ENCODE peak calls at places on chromosomes 4 and X, in ten cellular contexts. I is A172; A is cardiac fibroblast; E is SK-N-MC; M is stimulated activated CD4-positive, alpha-beta T cell treated with anti-CD3 and anti-CD28 coated beads, Interleukin-15, amount 100 ng/mL, for 1 hour; Z is transverse colon; K is NCI-H774; Q is activated CD4-positive, CD25-positive, alpha-beta regulatory T cell treated with anti-CD3 and anti-CD28 coated beads, Interleukin-2, amount 50 U/mL, for 72 hours; O is Peyer's patch; R is foreskin fibroblast. W is an unnamed sample.

GRCh38 chr4:184451726-184452125 is 22.6 kb downstream of the IRF2 start:
- DNase-seq in I (no peak), A (no peak), E (no peak), M (no peak), Z (no peak), K (no peak), Q (no peak), O (no peak), R (no peak), W (no peak)

GRCh38 chr4:131426023-131426758 is 1722.9 kb upstream of the PCDH10 start:
- DNase-seq in I (no peak), A (no peak), E (no peak), M (no peak), Z (no peak), K (no peak), Q (no peak), O (no peak), R (no peak), W (no peak)

GRCh38 chr4:125368161-125368560 is 53.4 kb downstream of the FAT4 start:
- DNase-seq in I (no peak), A (peak; percentile 78), E (peak; percentile 70), M (no peak), Z (no peak), K (no peak), Q (no peak), O (no peak), R (peak; percentile 72), W (no peak)

GRCh38 chrX:14095702-14096101 is 66.0 kb upstream of the GEMIN8 start:
- DNase-seq in I (peak; percentile 67), A (peak; percentile 72), E (peak; percentile 20), M (peak; percentile 1), Z (peak; percentile 9), K (no peak), Q (peak; percentile 29), O (peak; percentile 44), R (peak; percentile 77), W (no peak)

GRCh38 chr4:8240211-8241041 is 29.1 kb upstream of the HTRA3 start:
- DNase-seq in I (no peak), A (no peak), E (no peak), M (no peak), Z (no peak), K (no peak), Q (no peak), O (no peak), R (no peak), W (no peak)

GRCh38 chr4:83328486-83328885 is 6.2 kb downstream of the HPSE start:
- DNase-seq in I (no peak), A (no peak), E (no peak), M (no peak), Z (no peak), K (no peak), Q (no peak), O (no peak), R (peak; percentile 19), W (no peak)

GRCh38 chrX:11437642-11438379 is 144.6 kb downstream of the AMELX start:
- DNase-seq in I (peak; percentile 68), A (peak; percentile 85), E (no peak), M (no peak), Z (peak; percentile 22), K (no peak), Q (no peak), O (no peak), R (peak; percentile 90), W (no peak)

GRCh38 chr4:127622621-127622922 is 10.2 kb upstream of the INTU start:
- DNase-seq in I (no peak), A (peak; percentile 34), E (no peak), M (no peak), Z (no peak), K (no peak), Q (no peak), O (no peak), R (no peak), W (no peak)

GRCh38 chr4:168453146-168453545 is 27.1 kb downstream of the DDX60L start:
- DNase-seq in I (no peak), A (no peak), E (no peak), M (no peak), Z (no peak), K (no peak), Q (no peak), O (no peak), R (no peak), W (no peak)

GRCh38 chr4:81891005-81891795 is 419.5 kb upstream of the RASGEF1B start:
- DNase-seq in I (no peak), A (no peak), E (no peak), M (no peak), Z (no peak), K (no peak), Q (no peak), O (no peak), R (no peak), W (no peak)

GRCh38 chr4:20916106-20916505 is 215.8 kb downstream of the PACRGL start:
- DNase-seq in I (no peak), A (no peak), E (no peak), M (no peak), Z (peak; percentile 23), K (no peak), Q (no peak), O (no peak), R (no peak), W (no peak)

W was measured in Caki2.